ENCODE peak calls at places on chromosomes 6 and 20, in ten cellular contexts. One of them, this sample, is unnamed.

GRCh38 chr6:47484616-47485015 is 7.0 kb downstream of the CD2AP start:
- DNase-seq in T1000: peak
- DNase-seq in ecto neural progenitor cell: no peak
- DNase-seq in foreskin keratinocyte: peak
- DNase-seq in upper lobe of right lung: no peak
- DNase-seq in RKO: peak
- DNase-seq in cardiac fibroblast: peak
- DNase-seq in neural crest cell: no peak
- DNase-seq in Peyer's patch: no peak
- DNase-seq in GM23248: peak
- DNase-seq in this sample: no peak

GRCh38 chr6:88650029-88650619 is 313.3 kb downstream of the RNGTT start:
- DNase-seq in T1000: no peak
- DNase-seq in ecto neural progenitor cell: no peak
- DNase-seq in foreskin keratinocyte: peak
- DNase-seq in upper lobe of right lung: no peak
- DNase-seq in RKO: no peak
- DNase-seq in cardiac fibroblast: peak
- DNase-seq in neural crest cell: no peak
- DNase-seq in Peyer's patch: no peak
- DNase-seq in GM23248: peak
- DNase-seq in this sample: no peak

GRCh38 chr6:100269189-100269588 is 195.5 kb downstream of the SIM1 start:
- DNase-seq in T1000: no peak
- DNase-seq in ecto neural progenitor cell: no peak
- DNase-seq in foreskin keratinocyte: no peak
- DNase-seq in upper lobe of right lung: no peak
- DNase-seq in RKO: no peak
- DNase-seq in cardiac fibroblast: peak
- DNase-seq in neural crest cell: no peak
- DNase-seq in Peyer's patch: no peak
- DNase-seq in GM23248: peak
- DNase-seq in this sample: no peak

GRCh38 chr6:134007077-134007476 is 45.3 kb downstream of the SLC2A12 start:
- DNase-seq in T1000: no peak
- DNase-seq in ecto neural progenitor cell: no peak
- DNase-seq in foreskin keratinocyte: no peak
- DNase-seq in upper lobe of right lung: peak
- DNase-seq in RKO: no peak
- DNase-seq in cardiac fibroblast: no peak
- DNase-seq in neural crest cell: no peak
- DNase-seq in Peyer's patch: peak
- DNase-seq in GM23248: no peak
- DNase-seq in this sample: no peak

GRCh38 chr6:85449388-85449817 is 480 bp upstream of the NT5E start:
- DNase-seq in T1000: peak
- DNase-seq in ecto neural progenitor cell: no peak
- DNase-seq in foreskin keratinocyte: peak
- DNase-seq in upper lobe of right lung: no peak
- DNase-seq in RKO: peak
- DNase-seq in cardiac fibroblast: peak
- DNase-seq in neural crest cell: peak
- DNase-seq in Peyer's patch: no peak
- DNase-seq in GM23248: peak
- DNase-seq in this sample: peak

GRCh38 chr6:37134622-37135191 is 35.2 kb upstream of the PIM1 start:
- DNase-seq in T1000: peak
- DNase-seq in ecto neural progenitor cell: no peak
- DNase-seq in foreskin keratinocyte: peak
- DNase-seq in upper lobe of right lung: no peak
- DNase-seq in RKO: peak
- DNase-seq in cardiac fibroblast: peak
- DNase-seq in neural crest cell: no peak
- DNase-seq in Peyer's patch: no peak
- DNase-seq in GM23248: peak
- DNase-seq in this sample: peak

GRCh38 chr20:46275091-46275490 is 33.2 kb downstream of the CDH22 start:
- DNase-seq in T1000: no peak
- DNase-seq in ecto neural progenitor cell: no peak
- DNase-seq in foreskin keratinocyte: no peak
- DNase-seq in upper lobe of right lung: no peak
- DNase-seq in RKO: no peak
- DNase-seq in cardiac fibroblast: no peak
- DNase-seq in neural crest cell: no peak
- DNase-seq in Peyer's patch: no peak
- DNase-seq in GM23248: no peak
- DNase-seq in this sample: no peak

GRCh38 chr20:37879003-37879599 is 23.8 kb upstream of the VSTM2L start:
- DNase-seq in T1000: no peak
- DNase-seq in ecto neural progenitor cell: no peak
- DNase-seq in foreskin keratinocyte: no peak
- DNase-seq in upper lobe of right lung: no peak
- DNase-seq in RKO: no peak
- DNase-seq in cardiac fibroblast: no peak
- DNase-seq in neural crest cell: no peak
- DNase-seq in Peyer's patch: no peak
- DNase-seq in GM23248: no peak
- DNase-seq in this sample: no peak

GRCh38 chr20:15818651-15819071 is 754.6 kb downstream of the KIF16B start:
- DNase-seq in T1000: no peak
- DNase-seq in ecto neural progenitor cell: no peak
- DNase-seq in foreskin keratinocyte: no peak
- DNase-seq in upper lobe of right lung: no peak
- DNase-seq in RKO: no peak
- DNase-seq in cardiac fibroblast: no peak
- DNase-seq in neural crest cell: no peak
- DNase-seq in Peyer's patch: no peak
- DNase-seq in GM23248: no peak
- DNase-seq in this sample: no peak

GRCh38 chr20:33443006-33443511 is 504 bp downstream of the SNTA1 start:
- DNase-seq in T1000: no peak
- DNase-seq in ecto neural progenitor cell: peak
- DNase-seq in foreskin keratinocyte: no peak
- DNase-seq in upper lobe of right lung: peak
- DNase-seq in RKO: no peak
- DNase-seq in cardiac fibroblast: no peak
- DNase-seq in neural crest cell: no peak
- DNase-seq in Peyer's patch: peak
- DNase-seq in GM23248: peak
- DNase-seq in this sample: no peak

GRCh38 chr6:72425003-72425681 is 196.7 kb upstream of the KCNQ5 start:
- DNase-seq in T1000: no peak
- DNase-seq in ecto neural progenitor cell: no peak
- DNase-seq in foreskin keratinocyte: peak
- DNase-seq in upper lobe of right lung: no peak
- DNase-seq in RKO: no peak
- DNase-seq in cardiac fibroblast: peak
- DNase-seq in neural crest cell: no peak
- DNase-seq in Peyer's patch: no peak
- DNase-seq in GM23248: peak
- DNase-seq in this sample: no peak

GRCh38 chr6:20403766-20404640 is 2.3 kb downstream of the E2F3 start:
- DNase-seq in T1000: peak
- DNase-seq in ecto neural progenitor cell: no peak
- DNase-seq in foreskin keratinocyte: peak
- DNase-seq in upper lobe of right lung: no peak
- DNase-seq in RKO: peak
- DNase-seq in cardiac fibroblast: peak
- DNase-seq in neural crest cell: peak
- DNase-seq in Peyer's patch: no peak
- DNase-seq in GM23248: peak
- DNase-seq in this sample: peak

GRCh38 chr6:144767066-144767465 is 481.9 kb downstream of the UTRN start:
- DNase-seq in T1000: no peak
- DNase-seq in ecto neural progenitor cell: no peak
- DNase-seq in foreskin keratinocyte: no peak
- DNase-seq in upper lobe of right lung: no peak
- DNase-seq in RKO: no peak
- DNase-seq in cardiac fibroblast: no peak
- DNase-seq in neural crest cell: no peak
- DNase-seq in Peyer's patch: no peak
- DNase-seq in GM23248: no peak
- DNase-seq in this sample: no peak

GRCh38 chr6:53107091-53107490 is 41.5 kb downstream of the GCM1 start:
- DNase-seq in T1000: no peak
- DNase-seq in ecto neural progenitor cell: no peak
- DNase-seq in foreskin keratinocyte: no peak
- DNase-seq in upper lobe of right lung: no peak
- DNase-seq in RKO: no peak
- DNase-seq in cardiac fibroblast: peak
- DNase-seq in neural crest cell: no peak
- DNase-seq in Peyer's patch: no peak
- DNase-seq in GM23248: peak
- DNase-seq in this sample: no peak

This sample was measured in activated T-helper 9 cell treated with anti-CD3 and anti-CD28 coated beads, Interleukin-2, amount 50 U/mL, for 16 hours.